ENCODE peak calls at places on chromosomes 13 and 19, in eight cellular contexts. H is small intestine; O is neural progenitor cell; C is effector memory CD4-positive, alpha-beta T cell; R is fibroblast of lung; W is pancreas; V is psoas muscle; I is IMR-90. F is an unnamed sample.

GRCh38 chr19:6233051-6233826 is 46.5 kb downstream of the MLLT1 start:
- DNase-seq in H (peak), O (no peak), C (no peak), R (peak), W (peak), V (peak), I (peak), F (no peak)

GRCh38 chr13:25652764-25653163 is 281.0 kb downstream of the ATP8A2 start:
- DNase-seq in H (no peak), O (peak), C (no peak), R (no peak), W (no peak), V (no peak), I (no peak), F (no peak)

GRCh38 chr19:11247391-11247790 is 8.0 kb downstream of the ANGPTL8 start:
- DNase-seq in H (no peak), O (no peak), C (no peak), R (no peak), W (no peak), V (peak), I (no peak), F (no peak)

GRCh38 chr13:44759222-44759721 is 183.1 kb upstream of the TSC22D1 start:
- DNase-seq in H (no peak), O (peak), C (no peak), R (peak), W (no peak), V (no peak), I (no peak), F (no peak)

GRCh38 chr19:39325778-39326680 is 5.4 kb upstream of the LRFN1 start:
- DNase-seq in H (no peak), O (no peak), C (no peak), R (no peak), W (no peak), V (no peak), I (peak), F (peak)

GRCh38 chr13:80215368-80215767 is 125.6 kb downstream of the SPRY2 start:
- DNase-seq in H (no peak), O (no peak), C (no peak), R (peak), W (no peak), V (no peak), I (peak), F (no peak)

GRCh38 chr13:43205421-43205820 is 182.0 kb downstream of the DNAJC15 start:
- DNase-seq in H (no peak), O (no peak), C (no peak), R (no peak), W (no peak), V (no peak), I (no peak), F (no peak)

GRCh38 chr19:52889931-52890330 is 7.5 kb downstream of the ZNF320 start:
- DNase-seq in H (no peak), O (no peak), C (no peak), R (no peak), W (no peak), V (no peak), I (no peak), F (no peak)

GRCh38 chr19:5395996-5396939 is 55.7 kb upstream of the PTPRS start:
- DNase-seq in H (no peak), O (peak), C (no peak), R (no peak), W (no peak), V (no peak), I (no peak), F (no peak)

GRCh38 chr19:50859849-50860248 is 5.1 kb downstream of the KLK3 start:
- DNase-seq in H (no peak), O (no peak), C (no peak), R (no peak), W (no peak), V (no peak), I (no peak), F (no peak)

GRCh38 chr19:50861025-50861424 is 6.3 kb downstream of the KLK3 start:
- DNase-seq in H (no peak), O (no peak), C (no peak), R (no peak), W (no peak), V (no peak), I (no peak), F (no peak)

GRCh38 chr19:50857366-50857765 is 2.7 kb downstream of the KLK3 start:
- DNase-seq in H (no peak), O (no peak), C (no peak), R (no peak), W (no peak), V (no peak), I (no peak), F (no peak)

GRCh38 chr19:50858896-50859295 is 4.2 kb downstream of the KLK3 start:
- DNase-seq in H (peak), O (no peak), C (no peak), R (no peak), W (peak), V (no peak), I (no peak), F (no peak)

GRCh38 chr19:50861496-50862286 is 7.0 kb downstream of the KLK3 start:
- DNase-seq in H (no peak), O (no peak), C (no peak), R (no peak), W (no peak), V (no peak), I (no peak), F (no peak)
- H3K27ac ChIP-seq in H (no peak), O (no peak), C (no peak), R (no peak), W (no peak), V (no peak), I (no peak), F (no peak)

GRCh38 chr13:46383383-46383782 is 3.7 kb downstream of the RUBCNL start:
- DNase-seq in H (peak), O (no peak), C (no peak), R (no peak), W (no peak), V (no peak), I (no peak), F (peak)

GRCh38 chr13:46385946-46386345 is 1.1 kb downstream of the RUBCNL start:
- DNase-seq in H (no peak), O (peak), C (no peak), R (no peak), W (no peak), V (no peak), I (no peak), F (no peak)

GRCh38 chr13:46378411-46378810 is 8.6 kb downstream of the RUBCNL start:
- DNase-seq in H (no peak), O (no peak), C (no peak), R (no peak), W (no peak), V (no peak), I (no peak), F (no peak)

GRCh38 chr13:46380242-46380641 is 6.8 kb downstream of the RUBCNL start:
- DNase-seq in H (no peak), O (no peak), C (no peak), R (no peak), W (no peak), V (no peak), I (no peak), F (no peak)

GRCh38 chr13:46382224-46382623 is 4.8 kb downstream of the RUBCNL start:
- DNase-seq in H (no peak), O (no peak), C (no peak), R (no peak), W (no peak), V (no peak), I (no peak), F (no peak)
- H3K4me3 ChIP-seq in H (no peak), O (no peak), C (no peak), R (no peak), W (no peak), V (no peak), I (no peak), F (peak)

DNA sequence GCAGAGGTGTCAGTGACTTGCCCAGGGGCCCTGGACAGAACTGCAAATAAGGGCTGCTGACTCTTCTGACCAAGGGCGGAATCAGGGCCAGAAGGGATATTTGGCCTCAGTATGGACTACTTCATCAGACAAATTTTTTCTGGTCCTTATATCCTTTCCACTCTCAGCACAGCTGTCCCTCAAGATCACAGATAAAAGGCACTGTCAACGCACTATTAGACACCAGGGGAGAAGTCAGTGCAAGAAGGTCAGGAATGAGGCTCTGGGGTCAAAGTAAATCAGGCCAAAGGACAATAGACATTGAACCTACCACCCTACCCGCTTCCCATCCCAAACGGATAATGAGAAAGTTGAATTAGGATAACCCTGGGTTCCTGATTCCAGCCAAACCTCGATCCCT is 657.6 kb downstream of the UQCRFS1 start:
- DNase-seq in H (no peak), O (no peak), C (no peak), R (no peak), W (no peak), V (no peak), I (no peak), F (no peak)
- H3K27ac ChIP-seq in H (no peak), O (no peak), C (no peak), R (no peak), W (no peak), V (no peak), I (no peak), F (no peak)

GRCh38 chr19:50889638-50890037 is 16.4 kb downstream of the KLK2 start:
- DNase-seq in H (no peak), O (no peak), C (no peak), R (no peak), W (no peak), V (no peak), I (no peak), F (no peak)
- H3K4me3 ChIP-seq in H (no peak), O (no peak), C (no peak), R (no peak), W (no peak), V (no peak), I (no peak), F (no peak)

GRCh38 chr13:33195693-33196464 is 89.7 kb downstream of the STARD13 start:
- DNase-seq in H (no peak), O (no peak), C (no peak), R (no peak), W (no peak), V (no peak), I (no peak), F (no peak)

GRCh38 chr13:33194820-33195692 is 90.5 kb downstream of the STARD13 start:
- DNase-seq in H (no peak), O (no peak), C (no peak), R (peak), W (no peak), V (no peak), I (peak), F (peak)

GRCh38 chr13:33199282-33199850 is 86.2 kb downstream of the STARD13 start:
- DNase-seq in H (no peak), O (no peak), C (no peak), R (no peak), W (no peak), V (no peak), I (no peak), F (no peak)

GRCh38 chr13:33193428-33193974 is 92.1 kb downstream of the STARD13 start:
- DNase-seq in H (no peak), O (peak), C (no peak), R (peak), W (no peak), V (no peak), I (no peak), F (peak)

DNA sequence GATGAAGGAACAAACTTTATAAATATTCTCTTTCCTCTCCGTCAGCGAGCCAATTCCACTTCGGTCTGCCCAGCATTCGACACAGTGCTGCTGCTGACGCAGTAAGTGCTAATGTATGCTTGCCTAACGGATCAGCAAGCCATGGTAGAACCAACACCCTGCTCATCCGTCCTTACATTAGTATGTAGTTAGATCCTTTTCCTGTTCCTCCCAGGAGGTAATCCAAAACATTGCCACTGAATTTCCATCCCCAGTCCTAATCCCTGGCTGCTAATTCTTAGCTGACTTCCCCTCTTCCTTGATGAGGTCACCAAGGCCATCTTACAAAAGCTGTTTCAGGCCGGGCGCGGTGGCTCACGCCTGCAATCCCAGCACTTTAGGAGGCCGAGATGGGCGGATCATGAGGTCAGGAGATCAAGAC is 88.0 kb downstream of the STARD13 start:
- DNase-seq in H (no peak), O (no peak), C (no peak), R (no peak), W (no peak), V (no peak), I (no peak), F (peak)
- H3K27ac ChIP-seq in H (no peak), O (no peak), C (no peak), R (peak), W (no peak), V (no peak), I (peak), F (peak)

GRCh38 chr19:37718357-37718756 is 1.2 kb downstream of the ZNF607 start:
- DNase-seq in H (peak), O (peak), C (no peak), R (no peak), W (no peak), V (no peak), I (no peak), F (no peak)
- H3K4me3 ChIP-seq in H (peak), O (peak), C (peak), R (peak), W (peak), V (peak), I (peak), F (peak)

DNA sequence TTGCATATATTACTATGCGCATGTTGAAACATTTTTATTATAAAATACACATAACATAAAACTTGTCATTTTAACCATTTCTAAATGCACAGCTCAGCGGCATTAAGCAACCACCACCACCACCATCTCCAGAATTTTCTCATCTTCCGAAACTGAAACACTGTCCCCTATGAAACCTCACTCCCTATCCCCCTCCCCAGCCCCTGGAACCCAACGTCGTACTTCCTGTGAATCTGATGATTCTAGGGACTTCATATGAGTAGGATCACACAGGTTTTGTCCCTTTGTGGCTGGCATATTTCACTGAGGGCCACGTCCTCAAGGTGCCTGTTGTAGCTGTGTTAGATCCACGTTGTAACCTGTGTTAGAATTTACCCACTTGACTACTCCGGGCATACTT is 716 bp upstream of the MAP2K2 start:
- DNase-seq in H (no peak), O (peak), C (no peak), R (no peak), W (no peak), V (no peak), I (no peak), F (no peak)
- H3K27ac ChIP-seq in H (no peak), O (no peak), C (peak), R (no peak), W (no peak), V (peak), I (peak), F (peak)

F was measured in A673.